ENCODE peak calls at places on chromosomes 4 and X, in eight cellular contexts. One of them, this sample, is unnamed.

GRCh38 chr4:80336582-80336981 is 1.1 kb downstream of the CFAP299 start:
- DNase-seq in ovary: no peak
- DNase-seq in prostate gland: peak; percentile 19
- DNase-seq in sigmoid colon: peak; percentile 57
- DNase-seq in IMR-90: peak; percentile 32
- DNase-seq in HCT116: peak; percentile 18
- DNase-seq in lower leg skin: no peak
- DNase-seq in stomach: no peak
- DNase-seq in this sample: no peak

GRCh38 chr4:111398906-111399330 is 746.3 kb upstream of the FAM241A start:
- DNase-seq in prostate gland: no peak
- DNase-seq in IMR-90: peak; percentile 17
- DNase-seq in stomach: no peak
- DNase-seq in sigmoid colon: no peak
- DNase-seq in HCT116: no peak
- DNase-seq in ovary: no peak
- DNase-seq in lower leg skin: no peak
- DNase-seq in this sample: no peak

GRCh38 chrX:5857232-5857631 is 371.4 kb downstream of the NLGN4X start:
- DNase-seq in lower leg skin: no peak
- DNase-seq in stomach: no peak
- DNase-seq in HCT116: no peak
- DNase-seq in prostate gland: no peak
- DNase-seq in ovary: no peak
- DNase-seq in sigmoid colon: no peak
- DNase-seq in IMR-90: no peak
- DNase-seq in this sample: no peak

GRCh38 chr4:108052511-108052910 is 62.8 kb downstream of the HADH start:
- DNase-seq in stomach: no peak
- DNase-seq in prostate gland: no peak
- DNase-seq in sigmoid colon: no peak
- DNase-seq in lower leg skin: no peak
- DNase-seq in IMR-90: no peak
- DNase-seq in HCT116: no peak
- DNase-seq in ovary: no peak
- DNase-seq in this sample: no peak

GRCh38 chrX:86028681-86029080 is 18.7 kb downstream of the CHM start:
- DNase-seq in lower leg skin: no peak
- DNase-seq in ovary: no peak
- DNase-seq in IMR-90: peak; percentile 47
- DNase-seq in sigmoid colon: no peak
- DNase-seq in prostate gland: no peak
- DNase-seq in HCT116: no peak
- DNase-seq in stomach: no peak
- DNase-seq in this sample: no peak

GRCh38 chr4:54213812-54214211 is 15.3 kb upstream of the PDGFRA start:
- DNase-seq in sigmoid colon: no peak
- DNase-seq in stomach: peak; percentile 53
- DNase-seq in HCT116: no peak
- DNase-seq in ovary: no peak
- DNase-seq in lower leg skin: no peak
- DNase-seq in prostate gland: no peak
- DNase-seq in IMR-90: no peak
- DNase-seq in this sample: no peak

GRCh38 chr4:33709247-33709646 is 2535.1 kb downstream of the ARAP2 start:
- DNase-seq in stomach: no peak
- DNase-seq in prostate gland: no peak
- DNase-seq in lower leg skin: no peak
- DNase-seq in IMR-90: peak; percentile 16
- DNase-seq in sigmoid colon: no peak
- DNase-seq in HCT116: no peak
- DNase-seq in ovary: no peak
- DNase-seq in this sample: no peak

GRCh38 chrX:30900227-30900626 is 11.2 kb upstream of the TAB3 start:
- DNase-seq in IMR-90: no peak
- DNase-seq in prostate gland: no peak
- DNase-seq in lower leg skin: no peak
- DNase-seq in sigmoid colon: no peak
- DNase-seq in HCT116: no peak
- DNase-seq in ovary: no peak
- DNase-seq in stomach: no peak
- DNase-seq in this sample: no peak

GRCh38 chrX:119189586-119189985 is 46.5 kb upstream of the PGRMC1 start:
- DNase-seq in ovary: no peak
- DNase-seq in stomach: no peak
- DNase-seq in IMR-90: no peak
- DNase-seq in HCT116: no peak
- DNase-seq in lower leg skin: no peak
- DNase-seq in prostate gland: no peak
- DNase-seq in sigmoid colon: peak; percentile 81
- DNase-seq in this sample: peak; percentile 25

GRCh38 chr4:7897811-7898210 is 41.9 kb downstream of the AFAP1 start:
- DNase-seq in IMR-90: peak; percentile 62
- DNase-seq in lower leg skin: no peak
- DNase-seq in ovary: no peak
- DNase-seq in HCT116: no peak
- DNase-seq in stomach: no peak
- DNase-seq in sigmoid colon: no peak
- DNase-seq in prostate gland: no peak
- DNase-seq in this sample: no peak

GRCh38 chrX:21940356-21940829 is at the start of gene SMS:
- DNase-seq in stomach: peak; percentile 77
- DNase-seq in prostate gland: peak; percentile 58
- DNase-seq in lower leg skin: peak; percentile 93
- DNase-seq in HCT116: no peak
- DNase-seq in IMR-90: peak; percentile 75
- DNase-seq in sigmoid colon: peak; percentile 90
- DNase-seq in ovary: peak; percentile 87
- DNase-seq in this sample: peak; percentile 71
- TF ChIP-seq POLR2A in stomach: no peak
- TF ChIP-seq POLR2A in prostate gland: peak; percentile 62
- TF ChIP-seq POLR2A in lower leg skin: no peak
- TF ChIP-seq POLR2A in HCT116: peak; percentile 19
- TF ChIP-seq POLR2A in IMR-90: peak; percentile 82
- TF ChIP-seq POLR2A in sigmoid colon: no peak
- TF ChIP-seq POLR2A in ovary: peak; percentile 45
- TF ChIP-seq POLR2A in this sample: peak; percentile 32

GRCh38 chr4:127307996-127308395 is 324.8 kb upstream of the INTU start:
- DNase-seq in lower leg skin: no peak
- DNase-seq in HCT116: no peak
- DNase-seq in stomach: no peak
- DNase-seq in IMR-90: no peak
- DNase-seq in prostate gland: no peak
- DNase-seq in ovary: no peak
- DNase-seq in sigmoid colon: no peak
- DNase-seq in this sample: no peak
- TF ChIP-seq CTCF in lower leg skin: no peak
- TF ChIP-seq CTCF in HCT116: no peak
- TF ChIP-seq CTCF in stomach: no peak
- TF ChIP-seq CTCF in IMR-90: no peak
- TF ChIP-seq CTCF in prostate gland: no peak
- TF ChIP-seq CTCF in ovary: no peak
- TF ChIP-seq CTCF in sigmoid colon: no peak
- TF ChIP-seq CTCF in this sample: no peak

DNA sequence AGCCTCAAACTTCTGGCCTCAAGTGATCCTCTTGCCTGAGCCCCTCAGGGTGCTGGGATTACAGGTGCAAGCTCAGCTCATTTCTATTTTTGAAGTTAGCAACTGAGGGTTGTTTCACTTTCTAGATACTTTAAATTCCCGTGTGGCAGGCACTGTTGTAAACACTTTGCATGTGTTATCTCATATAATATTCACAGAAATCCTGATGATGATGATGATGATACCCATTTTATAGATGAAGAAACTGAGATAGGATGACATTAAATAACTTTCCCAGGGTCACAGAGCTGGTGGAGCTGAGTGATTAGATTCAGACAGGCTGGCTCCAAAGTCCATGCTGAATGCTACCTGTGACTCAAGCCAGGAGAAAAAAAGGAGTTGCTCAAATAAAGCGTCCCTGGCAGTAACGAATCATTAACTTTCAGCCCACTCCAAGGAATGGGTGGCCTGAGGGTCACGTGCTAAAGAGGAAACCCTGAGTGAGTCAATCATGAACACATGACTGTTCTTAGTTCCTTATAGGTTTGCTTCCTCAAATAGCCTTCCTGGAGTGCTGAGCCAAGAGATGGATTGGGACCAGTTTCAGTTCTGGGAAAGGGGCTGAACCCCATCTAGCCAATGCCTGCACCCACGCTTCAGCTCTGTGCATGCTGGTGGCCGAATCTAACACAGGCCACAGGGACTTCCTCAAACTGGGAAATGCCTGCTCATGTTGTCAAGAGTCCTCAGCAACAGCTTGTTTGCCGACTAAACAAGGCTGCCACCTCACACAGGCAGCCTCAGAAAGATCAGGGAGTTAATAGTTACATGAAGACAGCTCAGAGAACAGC is 52.8 kb downstream of the RBM47 start:
- DNase-seq in IMR-90: peak; percentile 91
- DNase-seq in lower leg skin: peak; percentile 91
- DNase-seq in ovary: peak; percentile 63
- DNase-seq in sigmoid colon: peak; percentile 83
- DNase-seq in prostate gland: peak; percentile 86
- DNase-seq in HCT116: peak; percentile 66
- DNase-seq in stomach: peak; percentile 85
- DNase-seq in this sample: peak; percentile 39
- TF ChIP-seq POLR2A in IMR-90: no peak
- TF ChIP-seq POLR2A in lower leg skin: no peak
- TF ChIP-seq POLR2A in ovary: no peak
- TF ChIP-seq POLR2A in sigmoid colon: no peak
- TF ChIP-seq POLR2A in prostate gland: no peak
- TF ChIP-seq POLR2A in HCT116: no peak
- TF ChIP-seq POLR2A in stomach: no peak
- TF ChIP-seq POLR2A in this sample: no peak

GRCh38 chr4:1105662-1106061 is 7.7 kb downstream of the RNF212 start:
- DNase-seq in HCT116: no peak
- DNase-seq in stomach: no peak
- DNase-seq in sigmoid colon: no peak
- DNase-seq in IMR-90: no peak
- DNase-seq in prostate gland: no peak
- DNase-seq in ovary: no peak
- DNase-seq in lower leg skin: no peak
- DNase-seq in this sample: no peak

GRCh38 chr4:1109332-1109731 is 4.0 kb downstream of the RNF212 start:
- DNase-seq in HCT116: no peak
- DNase-seq in lower leg skin: no peak
- DNase-seq in ovary: no peak
- DNase-seq in stomach: no peak
- DNase-seq in prostate gland: no peak
- DNase-seq in IMR-90: no peak
- DNase-seq in sigmoid colon: no peak
- DNase-seq in this sample: no peak

GRCh38 chr4:1109898-1110506 is 3.4 kb downstream of the RNF212 start:
- DNase-seq in stomach: no peak
- DNase-seq in IMR-90: no peak
- DNase-seq in HCT116: no peak
- DNase-seq in prostate gland: no peak
- DNase-seq in lower leg skin: no peak
- DNase-seq in ovary: no peak
- DNase-seq in sigmoid colon: no peak
- DNase-seq in this sample: no peak

GRCh38 chr4:1104647-1105046 is 8.7 kb downstream of the RNF212 start:
- DNase-seq in lower leg skin: no peak
- DNase-seq in IMR-90: no peak
- DNase-seq in stomach: no peak
- DNase-seq in ovary: no peak
- DNase-seq in sigmoid colon: no peak
- DNase-seq in HCT116: no peak
- DNase-seq in prostate gland: no peak
- DNase-seq in this sample: no peak

DNA sequence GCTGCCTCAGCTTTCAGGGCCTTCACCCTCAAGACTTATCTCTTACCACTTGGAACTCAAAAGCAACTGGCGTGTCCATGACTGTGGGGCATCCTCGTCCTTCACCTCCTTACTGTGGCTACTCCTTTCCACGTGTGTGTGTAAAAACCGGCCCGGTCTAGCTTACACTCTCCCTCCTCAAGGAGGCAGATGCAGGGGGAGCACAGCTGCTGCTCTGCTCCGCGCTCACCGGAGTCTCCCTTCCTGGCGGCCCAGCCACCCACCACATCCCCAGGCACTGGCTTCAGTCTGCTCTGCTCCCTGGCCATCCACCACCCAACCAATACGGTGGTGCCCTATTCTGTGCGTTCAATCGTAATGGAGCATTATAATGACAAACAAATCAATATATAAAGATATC is 8.3 kb downstream of the RNF212 start:
- DNase-seq in sigmoid colon: no peak
- DNase-seq in lower leg skin: no peak
- DNase-seq in prostate gland: no peak
- DNase-seq in stomach: no peak
- DNase-seq in HCT116: no peak
- DNase-seq in IMR-90: no peak
- DNase-seq in ovary: no peak
- DNase-seq in this sample: no peak
- TF ChIP-seq CTCF in sigmoid colon: no peak
- TF ChIP-seq CTCF in lower leg skin: no peak
- TF ChIP-seq CTCF in prostate gland: no peak
- TF ChIP-seq CTCF in stomach: no peak
- TF ChIP-seq CTCF in HCT116: no peak
- TF ChIP-seq CTCF in IMR-90: no peak
- TF ChIP-seq CTCF in ovary: no peak
- TF ChIP-seq CTCF in this sample: no peak

GRCh38 chr4:186240848-186241491 is 13.7 kb downstream of the KLKB1 start:
- DNase-seq in stomach: no peak
- DNase-seq in prostate gland: no peak
- DNase-seq in HCT116: no peak
- DNase-seq in sigmoid colon: no peak
- DNase-seq in lower leg skin: no peak
- DNase-seq in IMR-90: no peak
- DNase-seq in ovary: no peak
- DNase-seq in this sample: no peak
- TF ChIP-seq POLR2A in stomach: no peak
- TF ChIP-seq POLR2A in prostate gland: no peak
- TF ChIP-seq POLR2A in HCT116: no peak
- TF ChIP-seq POLR2A in sigmoid colon: no peak
- TF ChIP-seq POLR2A in lower leg skin: no peak
- TF ChIP-seq POLR2A in IMR-90: no peak
- TF ChIP-seq POLR2A in ovary: no peak
- TF ChIP-seq POLR2A in this sample: no peak

GRCh38 chrX:106171293-106171692 is 3.2 kb downstream of the PWWP3B start:
- DNase-seq in stomach: no peak
- DNase-seq in lower leg skin: no peak
- DNase-seq in HCT116: no peak
- DNase-seq in ovary: no peak
- DNase-seq in IMR-90: no peak
- DNase-seq in prostate gland: no peak
- DNase-seq in sigmoid colon: no peak
- DNase-seq in this sample: no peak

GRCh38 chrX:106168107-106168506 is at the start of gene PWWP3B:
- DNase-seq in prostate gland: peak; percentile 16
- DNase-seq in HCT116: peak; percentile 38
- DNase-seq in sigmoid colon: no peak
- DNase-seq in IMR-90: no peak
- DNase-seq in lower leg skin: no peak
- DNase-seq in ovary: peak; percentile 84
- DNase-seq in stomach: peak; percentile 65
- DNase-seq in this sample: peak; percentile 61

GRCh38 chrX:106170318-106170717 is 2.2 kb downstream of the PWWP3B start:
- DNase-seq in stomach: no peak
- DNase-seq in sigmoid colon: no peak
- DNase-seq in IMR-90: no peak
- DNase-seq in ovary: no peak
- DNase-seq in lower leg skin: no peak
- DNase-seq in HCT116: peak; percentile 8
- DNase-seq in prostate gland: no peak
- DNase-seq in this sample: no peak
- TF ChIP-seq CTCF in stomach: peak; percentile 52
- TF ChIP-seq CTCF in sigmoid colon: no peak
- TF ChIP-seq CTCF in IMR-90: peak; percentile 28
- TF ChIP-seq CTCF in ovary: peak; percentile 68
- TF ChIP-seq CTCF in lower leg skin: no peak
- TF ChIP-seq CTCF in HCT116: peak; percentile 28
- TF ChIP-seq CTCF in prostate gland: peak; percentile 49
- TF ChIP-seq CTCF in this sample: peak; percentile 54